ENCODE peak calls at places on chromosomes 6 and 20, in five cellular contexts. F is CD8-positive, alpha-beta T cell; U is A549; T is PC-3; B is fibroblast of lung. E is an unnamed sample.

GRCh38 chr20:18056174-18057105 is 1.3 kb downstream of the OVOL2 start:
- DNase-seq in F (no peak), U (no peak), T (peak; percentile 60), B (peak; percentile 1), E (no peak)

GRCh38 chr20:62347445-62347844 is 19.7 kb downstream of the LAMA5 start:
- DNase-seq in F (no peak), U (no peak), T (no peak), B (no peak), E (no peak)

GRCh38 chr6:106966671-106967522 is 7.6 kb downstream of the CD24 start:
- DNase-seq in F (no peak), U (no peak), T (no peak), B (no peak), E (no peak)

GRCh38 chr6:1063671-1064355 is 248.1 kb upstream of the FOXQ1 start:
- DNase-seq in F (no peak), U (no peak), T (peak; percentile 19), B (no peak), E (no peak)

GRCh38 chr6:159716247-159717086 is 10.8 kb upstream of the WTAP start:
- DNase-seq in F (no peak), U (no peak), T (peak; percentile 61), B (peak; percentile 94), E (peak; percentile 65)

GRCh38 chr20:57658447-57659130 is 38.4 kb upstream of the ZBP1 start:
- DNase-seq in F (peak; percentile 47), U (no peak), T (no peak), B (no peak), E (no peak)

GRCh38 chr20:38222231-38222922 is 38.2 kb downstream of the KIAA1755 start:
- DNase-seq in F (peak; percentile 60), U (peak; percentile 84), T (peak; percentile 83), B (peak; percentile 26), E (peak; percentile 60)

GRCh38 chr6:120378582-120379220 is 955.6 kb downstream of the TBC1D32 start:
- DNase-seq in F (no peak), U (peak; percentile 6), T (peak; percentile 70), B (peak; percentile 22), E (no peak)

GRCh38 chr6:44642870-44643522 is 255.5 kb downstream of the CDC5L start:
- DNase-seq in F (no peak), U (no peak), T (peak; percentile 88), B (peak; percentile 66), E (no peak)

GRCh38 chr6:111585241-111585968 is 20.3 kb downstream of the TRAF3IP2 start:
- DNase-seq in F (no peak), U (no peak), T (peak; percentile 57), B (peak; percentile 49), E (no peak)

GRCh38 chr6:111113731-111114438 is 26.6 kb downstream of the SLC16A10 start:
- DNase-seq in F (no peak), U (no peak), T (no peak), B (peak; percentile 88), E (no peak)

GRCh38 chr6:3031857-3032256 is 32.2 kb downstream of the NQO2 start:
- DNase-seq in F (no peak), U (no peak), T (no peak), B (no peak), E (no peak)

GRCh38 chr20:25057234-25058050 is 497 bp downstream of the ACSS1 start:
- DNase-seq in F (peak; percentile 84), U (peak; percentile 85), T (peak; percentile 56), B (peak; percentile 31), E (peak; percentile 68)

GRCh38 chr6:124573953-124574352 is 388.3 kb upstream of the RNF217 start:
- DNase-seq in F (no peak), U (no peak), T (no peak), B (no peak), E (no peak)

GRCh38 chr20:5065489-5066383 is 54.0 kb downstream of the PCNA start:
- DNase-seq in F (no peak), U (peak; percentile 92), T (peak; percentile 99), B (peak; percentile 96), E (peak; percentile 15)

GRCh38 chr20:63223121-63223825 is 7.3 kb upstream of the YTHDF1 start:
- DNase-seq in F (peak; percentile 67), U (peak; percentile 48), T (peak; percentile 61), B (peak; percentile 22), E (no peak)

GRCh38 chr20:18197382-18198070 is 59.9 kb downstream of the KAT14 start:
- DNase-seq in F (no peak), U (no peak), T (peak; percentile 97), B (no peak), E (no peak)

GRCh38 chr6:89346433-89346832 is 6.1 kb downstream of the UBE2J1 start:
- DNase-seq in F (no peak), U (no peak), T (no peak), B (peak; percentile 42), E (no peak)

GRCh38 chr20:51966296-51966971 is 164.1 kb upstream of the SALL4 start:
- DNase-seq in F (no peak), U (peak; percentile 71), T (peak; percentile 95), B (peak; percentile 55), E (peak; percentile 37)

DNA sequence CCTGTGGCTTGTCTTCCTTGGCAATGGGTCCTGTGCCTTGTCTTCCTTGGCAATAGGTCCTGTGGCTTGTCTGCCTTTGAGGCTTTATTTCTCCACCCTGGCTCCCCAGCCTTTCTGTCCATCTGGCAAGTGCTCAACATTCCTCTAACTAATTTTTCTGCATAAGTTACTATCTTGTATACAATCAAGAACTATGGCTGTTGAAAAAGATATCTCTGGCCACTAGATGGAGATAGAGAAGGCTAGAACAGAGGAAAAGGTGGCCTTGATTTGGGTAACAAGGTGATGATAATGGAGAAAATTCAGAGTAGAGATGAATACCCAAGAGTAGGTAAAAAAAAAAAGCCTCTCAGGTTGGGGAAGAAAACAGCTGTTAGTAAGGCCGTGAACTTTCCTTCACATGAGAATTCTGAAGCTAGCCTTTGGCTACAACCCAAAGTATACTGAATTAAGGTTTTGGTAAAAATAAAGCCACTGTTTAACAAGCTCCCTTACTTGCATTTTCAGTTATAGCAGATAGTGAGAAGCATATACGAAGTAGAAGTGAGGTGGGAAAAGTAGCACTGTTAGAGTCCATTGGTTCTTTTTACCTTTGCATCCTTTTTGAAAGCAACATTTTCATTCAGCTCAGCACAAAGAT is 505.0 kb downstream of the DOK5 start:
- DNase-seq in F (no peak), U (no peak), T (peak; percentile 44), B (peak; percentile 28), E (no peak)
- TF ChIP-seq CTCF in F (no peak), U (peak; percentile 29), T (peak; percentile 64), B (no peak), E (peak; percentile 15)

DNA sequence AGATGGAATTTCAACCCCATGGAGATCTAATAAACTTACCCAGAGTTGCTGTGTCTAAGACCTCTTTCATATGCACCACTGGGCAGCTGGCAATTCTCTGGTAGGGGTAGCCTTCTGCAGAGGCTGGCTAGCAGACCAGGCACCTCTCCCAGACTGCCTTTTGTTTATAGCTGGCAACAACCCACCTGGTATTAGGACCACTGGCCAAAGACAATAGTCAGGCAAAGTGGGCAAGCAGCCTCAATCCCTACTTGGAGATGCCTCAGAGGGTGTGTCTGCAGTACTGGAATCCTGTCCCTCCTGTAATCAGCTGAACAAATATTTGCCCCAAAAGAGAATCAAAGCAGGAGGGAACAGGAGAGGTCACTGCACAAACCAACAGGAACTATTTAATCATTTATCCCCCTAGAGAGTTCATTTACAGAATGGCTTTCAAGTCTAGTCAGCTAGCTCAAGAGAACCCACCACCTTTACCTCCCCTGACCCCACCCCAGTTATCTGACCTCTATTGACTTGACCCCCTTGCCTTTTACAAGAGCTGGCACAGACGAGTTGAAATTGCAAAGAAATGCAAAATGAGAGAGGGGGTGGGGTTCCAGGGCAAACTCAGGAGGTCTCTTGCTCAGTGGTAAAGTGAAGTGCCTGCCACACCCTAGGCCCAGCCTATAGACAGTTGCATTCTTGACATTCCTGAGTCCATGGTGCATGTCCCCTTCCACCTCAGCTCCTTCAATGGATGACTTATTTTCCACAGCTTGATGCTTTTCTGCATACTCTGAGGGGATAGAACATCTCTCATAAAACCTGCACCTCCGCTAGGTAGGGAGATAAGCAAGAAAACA is 2.8 kb downstream of the BCL2L1 start:
- DNase-seq in F (no peak), U (peak; percentile 72), T (peak; percentile 94), B (peak; percentile 69), E (no peak)
- H3K4me1 ChIP-seq in F (peaks cover 63% of the 10 kb centered on the region), U (peaks cover 47% of the 10 kb centered on the region), T (peaks cover 59% of the 10 kb centered on the region), B (peaks cover 39% of the 10 kb centered on the region), E (peaks cover 7% of the 10 kb centered on the region)

DNA sequence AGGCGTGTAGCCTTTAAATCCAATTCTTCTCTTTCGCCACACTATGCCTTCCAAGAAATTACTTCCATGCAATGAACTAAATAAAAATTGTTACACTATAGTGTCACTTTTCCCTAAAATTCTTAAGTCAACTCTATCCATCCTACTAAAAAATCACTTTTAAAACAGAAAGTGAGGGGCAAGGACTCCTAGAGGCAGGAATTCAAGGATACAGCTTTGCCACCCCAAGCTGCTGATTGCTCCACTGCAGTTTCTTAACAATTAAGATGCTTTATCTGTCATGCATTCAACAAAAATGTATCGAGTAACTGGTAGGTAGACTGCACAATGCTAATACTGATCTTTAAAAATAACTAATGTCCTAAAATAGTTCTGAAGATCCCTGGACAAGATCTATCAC is 4.3 kb downstream of the MCM9 start:
- DNase-seq in F (no peak), U (no peak), T (no peak), B (no peak), E (no peak)
- TF ChIP-seq CTCF in F (no peak), U (no peak), T (no peak), B (peak; percentile 30), E (no peak)

GRCh38 chr20:50152394-50153152 is 950 bp downstream of the PEDS1 start:
- DNase-seq in F (no peak), U (no peak), T (peak; percentile 65), B (no peak), E (no peak)

GRCh38 chr20:50146732-50147662 is 6.5 kb downstream of the PEDS1 start:
- DNase-seq in F (peak; percentile 82), U (no peak), T (peak; percentile 89), B (peak; percentile 55), E (no peak)

GRCh38 chr20:50146214-50146613 is 7.3 kb downstream of the PEDS1 start:
- DNase-seq in F (no peak), U (no peak), T (no peak), B (peak; percentile 79), E (no peak)

GRCh38 chr20:50151034-50151743 is 2.3 kb downstream of the PEDS1 start:
- DNase-seq in F (no peak), U (no peak), T (peak; percentile 85), B (no peak), E (no peak)

GRCh38 chr20:50149481-50150254 is 3.9 kb downstream of the PEDS1 start:
- DNase-seq in F (no peak), U (no peak), T (no peak), B (no peak), E (no peak)
- H3K4me1 ChIP-seq in F (peaks cover 67% of the 10 kb centered on the region), U (peaks cover 66% of the 10 kb centered on the region), T (peaks cover 64% of the 10 kb centered on the region), B (peaks cover 26% of the 10 kb centered on the region), E (no peaks in the 10 kb centered on the region)

GRCh38 chr20:41692479-41693135 is 74.4 kb upstream of the CHD6 start:
- DNase-seq in F (peak; percentile 86), U (peak; percentile 19), T (no peak), B (peak; percentile 51), E (peak; percentile 87)

GRCh38 chr20:41696428-41696827 is 78.3 kb upstream of the CHD6 start:
- DNase-seq in F (no peak), U (no peak), T (no peak), B (no peak), E (no peak)

GRCh38 chr20:41694796-41695195 is 76.6 kb upstream of the CHD6 start:
- DNase-seq in F (no peak), U (no peak), T (no peak), B (no peak), E (no peak)

GRCh38 chr20:41690702-41691101 is 72.5 kb upstream of the CHD6 start:
- DNase-seq in F (no peak), U (no peak), T (no peak), B (no peak), E (no peak)

GRCh38 chr20:41693136-41693979 is 75.2 kb upstream of the CHD6 start:
- DNase-seq in F (peak; percentile 88), U (peak; percentile 60), T (peak; percentile 91), B (peak; percentile 85), E (peak; percentile 75)
- TF ChIP-seq CTCF in F (peak; percentile 40), U (peak; percentile 70), T (peak; percentile 90), B (peak; percentile 59), E (peak; percentile 5)